ENCODE peak calls at places on chromosomes 11 and 22, in ten cellular contexts. L is MV-4-11; N is sciatic nerve; F is SK-N-DZ; U is NCI-H774; B is GM23338; E is head of caudate nucleus; T is stimulated activated CD8-positive, alpha-beta memory T cell treated with anti-CD3 and anti-CD28 coated beads, Interleukin-7, amount 100 ng/mL, for 1 hour; H is NCI-H460; V is thoracic aorta. R is an unnamed sample.

GRCh38 chr11:79329561-79329960 is 111.3 kb downstream of the TENM4 start:
- DNase-seq in V (no peak), B (no peak), T (no peak), N (no peak), U (no peak), E (no peak), F (no peak), H (no peak), L (no peak), R (no peak)

GRCh38 chr11:96055706-96056387 is 131.9 kb upstream of the MTMR2 start:
- DNase-seq in T (no peak), B (no peak), N (no peak), L (no peak), V (no peak), H (peak), F (no peak), U (no peak), E (no peak), R (no peak)

GRCh38 chr11:89182773-89183172 is 5.1 kb downstream of the TYR start:
- DNase-seq in N (no peak), B (no peak), F (no peak), L (no peak), U (no peak), H (no peak), V (no peak), T (no peak), E (no peak), R (no peak)

GRCh38 chr11:46075168-46075567 is 46.1 kb downstream of the PHF21A start:
- DNase-seq in U (no peak), H (no peak), V (no peak), T (no peak), F (no peak), B (no peak), N (no peak), E (no peak), L (no peak), R (no peak)

GRCh38 chr11:117219995-117220394 is 11.9 kb downstream of the PCSK7 start:
- DNase-seq in B (no peak), U (no peak), L (no peak), H (no peak), N (no peak), F (no peak), V (no peak), T (no peak), E (no peak), R (no peak)

GRCh38 chr22:19513823-19514222 is 10.4 kb downstream of the CLDN5 start:
- DNase-seq in L (no peak), E (no peak), F (no peak), N (no peak), U (no peak), B (no peak), V (no peak), H (no peak), T (no peak), R (no peak)

GRCh38 chr22:27460596-27461347 is 340.8 kb downstream of the MN1 start:
- DNase-seq in F (no peak), V (peak), L (no peak), N (no peak), T (no peak), E (no peak), B (peak), U (no peak), H (no peak), R (no peak)

GRCh38 chr11:45801723-45802315 is 3.1 kb upstream of the SLC35C1 start:
- DNase-seq in B (peak), H (no peak), T (no peak), E (no peak), U (no peak), L (peak), F (no peak), N (no peak), V (no peak), R (no peak)

GRCh38 chr11:47189100-47189834 is 3.0 kb upstream of the PACSIN3 start:
- DNase-seq in F (no peak), H (peak), T (no peak), U (no peak), L (no peak), N (no peak), E (no peak), B (no peak), V (no peak), R (no peak)

GRCh38 chr22:35191412-35191811 is 65.9 kb upstream of the HMGXB4 start:
- DNase-seq in V (no peak), E (no peak), F (no peak), T (no peak), U (no peak), N (no peak), B (no peak), L (no peak), H (no peak), R (no peak)

GRCh38 chr11:23103403-23103802 is 243.1 kb upstream of the CCDC179 start:
- DNase-seq in T (no peak), U (no peak), N (no peak), E (no peak), H (no peak), L (no peak), F (no peak), B (no peak), V (no peak), R (no peak)

GRCh38 chr22:37529652-37530345 is 10.6 kb upstream of the CARD10 start:
- DNase-seq in T (no peak), F (no peak), H (no peak), L (peak), N (no peak), V (no peak), B (no peak), U (no peak), E (no peak), R (no peak)

GRCh38 chr11:61586792-61587430 is 6.0 kb upstream of the SYT7 start:
- DNase-seq in F (no peak), N (no peak), V (no peak), H (no peak), U (no peak), E (no peak), L (no peak), T (no peak), B (peak), R (no peak)

GRCh38 chr11:69931060-69931910 is 112.1 kb upstream of the FGF3 start:
- DNase-seq in F (no peak), T (no peak), L (no peak), B (no peak), V (no peak), U (no peak), E (no peak), H (no peak), N (no peak), R (no peak)

GRCh38 chr22:19853058-19853878 is 1.4 kb downstream of the GNB1L start:
- DNase-seq in V (no peak), L (no peak), B (no peak), N (no peak), T (no peak), H (no peak), U (no peak), F (no peak), E (no peak), R (no peak)

R was measured in H9.